ENCODE peak calls at places on chromosomes 12 and 14, in four cellular contexts. K is AG04450, P is cardiac fibroblast, N is psoas muscle. J is an unnamed sample.

GRCh38 chr14:55968741-55969140 is 149.5 kb upstream of the PELI2 start:
- DNase-seq in K (no peak), P (peak), N (no peak), J (no peak)

GRCh38 chr14:105937253-105938054 is 411.1 kb downstream of the TMEM121 start:
- DNase-seq in K (no peak), P (no peak), N (no peak), J (no peak)

GRCh38 chr14:24465369-24465768 is 22.8 kb upstream of the SDR39U1 start:
- DNase-seq in K (no peak), P (no peak), N (no peak), J (no peak)

GRCh38 chr14:33774866-33775519 is 175.9 kb downstream of the EGLN3 start:
- DNase-seq in K (no peak), P (no peak), N (no peak), J (no peak)

GRCh38 chr14:91127924-91128323 is 14.1 kb downstream of the DGLUCY start:
- DNase-seq in K (no peak), P (no peak), N (no peak), J (no peak)

GRCh38 chr14:70803321-70804110 is 5.8 kb downstream of the MAP3K9 start:
- DNase-seq in K (no peak), P (no peak), N (no peak), J (no peak)

GRCh38 chr14:63478437-63478852 is 64.7 kb downstream of the PPP2R5E start:
- DNase-seq in K (no peak), P (no peak), N (no peak), J (no peak)

GRCh38 chr14:52950410-52950897 is 396 bp downstream of the FERMT2 start:
- DNase-seq in K (no peak), P (peak), N (peak), J (no peak)

GRCh38 chr12:108301346-108301745 is 37.8 kb downstream of the CMKLR1 start:
- DNase-seq in K (no peak), P (no peak), N (no peak), J (no peak)

GRCh38 chr12:52741378-52742195 is 35.6 kb downstream of the KRT76 start:
- DNase-seq in K (no peak), P (peak), N (peak), J (no peak)

GRCh38 chr12:2339022-2339431 is 286.2 kb downstream of the CACNA1C start:
- DNase-seq in K (peak), P (peak), N (no peak), J (peak)

GRCh38 chr12:127063339-127064090 is 1203.5 kb upstream of the TMEM132C start:
- DNase-seq in K (no peak), P (no peak), N (no peak), J (no peak)

GRCh38 chr12:99009654-99010296 is 364.7 kb downstream of the APAF1 start:
- DNase-seq in K (no peak), P (no peak), N (no peak), J (no peak)

GRCh38 chr12:28083816-28084678 is 106.2 kb upstream of the CCDC91 start:
- DNase-seq in K (no peak), P (peak), N (no peak), J (no peak)

GRCh38 chr14:90554341-90554740 is 157.5 kb downstream of the CALM1 start:
- DNase-seq in K (no peak), P (no peak), N (no peak), J (no peak)

GRCh38 chr12:108210001-108210400 is 80.9 kb downstream of the WSCD2 start:
- DNase-seq in K (no peak), P (no peak), N (no peak), J (no peak)

GRCh38 chr14:90140298-90140955 is 78.6 kb downstream of the KCNK13 start:
- DNase-seq in K (no peak), P (no peak), N (no peak), J (no peak)

GRCh38 chr12:4910502-4911315 is 1.0 kb downstream of the KCNA1 start:
- DNase-seq in K (no peak), P (no peak), N (no peak), J (no peak)

GRCh38 chr14:35534884-35535793 is 1.2 kb downstream of the INSM2 start:
- DNase-seq in K (peak), P (peak), N (peak), J (peak)

GRCh38 chr14:51939727-51940126 is 49.6 kb upstream of the RTRAF start:
- DNase-seq in K (no peak), P (peak), N (no peak), J (no peak)

GRCh38 chr12:28114488-28114887 is 75.8 kb upstream of the CCDC91 start:
- DNase-seq in K (no peak), P (no peak), N (no peak), J (no peak)

GRCh38 chr14:92558319-92558718 is 44.7 kb downstream of the RIN3 start:
- DNase-seq in K (no peak), P (no peak), N (no peak), J (no peak)

GRCh38 chr14:66105819-66106218 is 380.4 kb upstream of the CCDC196 start:
- DNase-seq in K (no peak), P (peak), N (no peak), J (no peak)

GRCh38 chr14:69674546-69675245 is 63.3 kb downstream of the SUSD6 start:
- DNase-seq in K (no peak), P (no peak), N (no peak), J (no peak)

GRCh38 chr12:8950702-8951478 is 1.4 kb upstream of the M6PR start:
- DNase-seq in K (no peak), P (no peak), N (no peak), J (no peak)

GRCh38 chr14:64507376-64508156 is 3.0 kb downstream of the ZBTB1 start:
- DNase-seq in K (no peak), P (peak), N (no peak), J (no peak)

GRCh38 chr14:80150301-80150700 is 61.0 kb downstream of the DIO2 start:
- DNase-seq in K (no peak), P (no peak), N (no peak), J (no peak)

GRCh38 chr14:88682495-88683114 is 110.1 kb downstream of the EML5 start:
- DNase-seq in K (no peak), P (no peak), N (no peak), J (no peak)

GRCh38 chr12:3200779-3201738 is 123.9 kb downstream of the TSPAN9 start:
- DNase-seq in K (no peak), P (no peak), N (no peak), J (no peak)

GRCh38 chr12:111314949-111315539 is 53.9 kb downstream of the PHETA1 start:
- DNase-seq in K (no peak), P (peak), N (no peak), J (no peak)

GRCh38 chr12:75722714-75723200 is 211.3 kb upstream of the KRR1 start:
- DNase-seq in K (peak), P (peak), N (peak), J (peak)

GRCh38 chr12:66354291-66354690 is 52.0 kb downstream of the HELB start:
- DNase-seq in K (no peak), P (no peak), N (no peak), J (no peak)

GRCh38 chr14:50342211-50343080 is 30.3 kb downstream of the DMAC2L start:
- DNase-seq in K (no peak), P (peak), N (no peak), J (no peak)

GRCh38 chr12:69388371-69388770 is 28.8 kb downstream of the YEATS4 start:
- DNase-seq in K (peak), P (peak), N (no peak), J (peak)

GRCh38 chr12:34302131-34302885 is 280.0 kb downstream of the ALG10 start:
- DNase-seq in K (no peak), P (no peak), N (no peak), J (no peak)

GRCh38 chr12:60872850-60873713 is 1277.3 kb downstream of the SLC16A7 start:
- DNase-seq in K (peak), P (no peak), N (no peak), J (no peak)

GRCh38 chr14:102902523-102903247 is 19.8 kb upstream of the AMN start:
- DNase-seq in K (no peak), P (no peak), N (no peak), J (no peak)

GRCh38 chr14:23492618-23493272 is 23.2 kb downstream of the NGDN start:
- DNase-seq in K (no peak), P (no peak), N (no peak), J (no peak)

GRCh38 chr12:55658635-55659391 is 22.1 kb downstream of the OR10P1 start:
- DNase-seq in K (no peak), P (peak), N (no peak), J (no peak)

GRCh38 chr14:75884198-75884611 is 97.6 kb downstream of the TGFB3 start:
- DNase-seq in K (peak), P (peak), N (no peak), J (peak)
- TF ChIP-seq CTCF in K (peak), P (peak), N (peak), J (peak)

GRCh38 chr12:46150735-46151134 is 118.1 kb downstream of the SLC38A1 start:
- DNase-seq in K (no peak), P (no peak), N (no peak), J (no peak)

GRCh38 chr12:46154221-46154975 is 114.4 kb downstream of the SLC38A1 start:
- DNase-seq in K (no peak), P (peak), N (no peak), J (no peak)

GRCh38 chr12:46152456-46152855 is 116.4 kb downstream of the SLC38A1 start:
- DNase-seq in K (no peak), P (no peak), N (no peak), J (no peak)

GRCh38 chr12:46149905-46150304 is 118.9 kb downstream of the SLC38A1 start:
- DNase-seq in K (no peak), P (no peak), N (no peak), J (no peak)

GRCh38 chr12:46153267-46153872 is 115.5 kb downstream of the SLC38A1 start:
- DNase-seq in K (no peak), P (peak), N (no peak), J (no peak)
- H3K4me3 ChIP-seq in K (no peak), P (no peak), N (no peak), J (no peak)

GRCh38 chr14:21723431-21724045 is 49.9 kb upstream of the OR4E1 start:
- DNase-seq in K (no peak), P (no peak), N (no peak), J (no peak)
- TF ChIP-seq CTCF in K (peak), P (peak), N (no peak), J (peak)

GRCh38 chr12:114678718-114679117 is 5.3 kb downstream of the TBX3 start:
- DNase-seq in K (no peak), P (no peak), N (no peak), J (no peak)
- H3K4me3 ChIP-seq in K (peak), P (peak), N (peak), J (no peak)

DNA sequence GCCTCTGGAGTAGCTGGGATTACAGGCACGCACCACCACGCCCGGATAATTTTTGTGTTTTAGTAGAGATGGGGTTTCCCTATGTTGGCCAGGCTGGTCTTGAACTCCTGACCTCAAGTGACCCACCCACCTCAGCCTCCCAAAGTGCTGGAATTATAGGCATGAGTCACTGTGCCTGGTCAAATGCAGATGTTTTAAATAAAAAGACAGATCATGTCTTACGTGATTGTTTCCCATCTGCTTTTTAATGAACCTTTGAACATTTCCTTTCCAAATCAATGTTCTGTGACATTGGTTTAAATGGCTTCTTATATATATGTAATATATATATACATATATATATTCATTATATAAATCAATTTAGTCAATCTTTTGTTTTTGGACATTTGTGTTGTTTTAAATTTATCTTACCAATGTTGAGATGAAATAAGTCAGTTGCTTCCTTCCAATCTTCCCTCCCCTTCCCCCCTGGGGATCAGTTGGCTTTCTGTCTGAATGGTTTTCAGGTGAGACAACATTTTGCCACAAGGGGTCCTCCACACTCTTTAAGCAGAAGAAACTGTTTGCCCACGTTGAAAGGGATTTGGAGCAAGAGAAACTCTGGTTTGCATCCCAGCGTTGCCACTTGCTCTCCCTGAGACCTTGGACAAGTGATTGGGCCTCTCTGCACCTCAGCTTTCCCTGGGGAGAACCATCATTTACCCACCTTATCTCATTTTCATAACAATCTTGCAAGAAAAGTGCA is 47.6 kb upstream of the RBM19 start:
- DNase-seq in K (peak), P (peak), N (no peak), J (no peak)
- TF ChIP-seq CTCF in K (peak), P (peak), N (no peak), J (no peak)

DNA sequence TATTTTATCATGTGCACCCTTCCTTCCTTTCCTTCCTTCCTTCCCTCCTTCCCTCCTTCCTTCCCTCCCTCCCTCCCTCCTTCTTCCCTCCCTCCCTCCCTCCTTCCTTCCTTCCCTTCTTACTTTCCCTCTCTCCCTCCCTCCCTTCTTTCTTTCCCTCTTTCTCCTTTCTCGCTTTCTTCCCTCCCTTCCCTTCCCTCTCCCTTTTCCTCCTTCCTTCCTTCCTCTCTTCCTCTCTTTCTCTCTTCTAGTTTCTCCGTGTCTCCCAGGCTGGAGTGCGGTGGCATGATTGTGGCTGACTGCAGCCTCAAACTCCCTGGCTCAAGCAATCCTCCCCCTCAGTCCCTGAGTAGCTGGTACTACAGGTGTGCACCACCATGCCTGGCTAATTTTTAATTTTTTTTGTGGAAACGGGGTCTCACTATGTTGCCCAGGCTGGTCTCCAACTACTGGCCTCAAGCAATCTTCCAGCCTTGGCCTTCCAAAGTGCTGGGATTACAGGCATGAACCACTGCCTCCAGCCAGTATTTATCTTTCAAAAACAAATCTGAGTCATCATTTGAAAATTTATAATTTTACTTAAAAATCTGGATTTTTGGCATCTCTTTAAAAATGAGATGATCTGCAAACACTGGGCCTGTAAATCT is 7.8 kb downstream of the C1RL start:
- DNase-seq in K (no peak), P (peak), N (no peak), J (no peak)
- H3K4me3 ChIP-seq in K (no peak), P (no peak), N (no peak), J (no peak)

GRCh38 chr12:11834925-11835324 is 185.5 kb downstream of the ETV6 start:
- DNase-seq in K (no peak), P (no peak), N (no peak), J (no peak)

GRCh38 chr12:11833174-11833895 is 183.9 kb downstream of the ETV6 start:
- DNase-seq in K (no peak), P (no peak), N (no peak), J (no peak)

GRCh38 chr12:11836282-11836963 is 186.9 kb downstream of the ETV6 start:
- DNase-seq in K (no peak), P (no peak), N (no peak), J (no peak)

GRCh38 chr12:11832100-11832499 is 182.6 kb downstream of the ETV6 start:
- DNase-seq in K (no peak), P (no peak), N (no peak), J (no peak)

DNA sequence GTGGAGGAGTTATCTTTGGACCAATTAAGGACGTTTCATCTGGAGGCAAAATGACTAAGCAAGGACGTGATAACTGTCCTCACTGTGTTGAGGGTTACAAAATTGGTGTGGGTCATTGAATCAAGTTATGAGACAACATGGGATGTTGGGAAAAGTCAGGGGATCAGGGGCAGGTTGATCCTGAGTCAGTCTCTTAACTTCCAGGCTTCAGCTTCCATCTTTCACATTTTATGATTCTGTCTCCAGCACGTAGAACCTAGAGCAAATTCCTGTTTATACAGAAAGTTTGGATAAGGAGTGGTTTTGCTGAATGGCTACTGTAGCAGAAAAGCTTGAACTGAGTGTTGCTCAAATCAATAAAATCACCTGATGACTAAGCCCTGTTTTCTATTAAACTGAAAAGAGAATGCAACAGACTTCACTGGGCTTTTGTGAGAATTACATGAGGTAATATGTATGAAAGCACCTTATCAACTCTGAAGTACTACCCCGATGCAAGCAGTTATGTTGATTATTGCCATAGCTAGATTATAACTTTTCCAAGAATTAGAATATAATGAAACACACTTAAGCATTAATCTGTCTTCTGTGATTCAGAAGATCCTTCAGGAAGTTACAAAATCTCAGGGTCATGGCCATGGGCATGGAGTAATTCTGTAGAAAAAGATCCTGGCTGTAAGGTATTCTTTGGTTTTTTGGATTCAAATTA is 184.8 kb downstream of the ETV6 start:
- DNase-seq in K (no peak), P (peak), N (no peak), J (no peak)
- TF ChIP-seq CTCF in K (no peak), P (no peak), N (no peak), J (no peak)

J was measured in retinal pigment epithelial cell.